ENCODE peak calls at places on chromosome 2, in eight cellular contexts. V, G, D, K, F, T, O and B are unnamed samples.

GRCh38 chr2:193824474-193824873 is 1629.7 kb upstream of the TMEFF2 start:
- DNase-seq in G (no peak), V (no peak), O (peak; percentile 91), F (no peak), D (no peak), T (no peak), K (no peak), B (no peak)

GRCh38 chr2:84891355-84892010 is 10.6 kb upstream of the TRABD2A start:
- DNase-seq in G (no peak), T (peak; percentile 60), O (no peak), K (no peak), F (no peak), D (no peak), V (no peak), B (no peak)

GRCh38 chr2:54878182-54878581 is 154.7 kb downstream of the EML6 start:
- DNase-seq in T (no peak), V (no peak), G (no peak), O (no peak), F (no peak), K (no peak), D (no peak), B (no peak)

GRCh38 chr2:36965751-36966369 is 476 bp downstream of the STRN start:
- DNase-seq in O (peak; percentile 17), G (peak; percentile 32), D (peak; percentile 26), V (peak; percentile 51), F (no peak), K (peak; percentile 50), T (no peak), B (peak; percentile 12)

GRCh38 chr2:226611944-226612318 is 187.7 kb downstream of the IRS1 start:
- DNase-seq in G (no peak), T (no peak), K (no peak), V (no peak), O (peak; percentile 31), F (no peak), D (no peak), B (no peak)

GRCh38 chr2:236892721-236893120 is 193.0 kb upstream of the COPS8 start:
- DNase-seq in O (no peak), V (no peak), T (no peak), D (no peak), G (no peak), F (no peak), K (no peak), B (no peak)

GRCh38 chr2:114091010-114091409 is 201.1 kb downstream of the ACTR3 start:
- DNase-seq in O (no peak), V (no peak), G (no peak), F (no peak), K (no peak), T (no peak), D (no peak), B (no peak)

GRCh38 chr2:227186751-227187150 is 22.3 kb downstream of the COL4A3 start:
- DNase-seq in K (no peak), D (no peak), T (no peak), V (no peak), G (no peak), O (peak; percentile 30), F (no peak), B (no peak)

GRCh38 chr2:150214626-150215025 is 272.8 kb downstream of the RND3 start:
- DNase-seq in G (no peak), V (no peak), F (no peak), T (no peak), O (no peak), D (no peak), K (no peak), B (no peak)

GRCh38 chr2:31694444-31694843 is 113.7 kb upstream of the SRD5A2 start:
- DNase-seq in F (no peak), G (no peak), K (no peak), V (no peak), T (no peak), O (peak; percentile 29), D (no peak), B (no peak)

GRCh38 chr2:221753401-221753800 is 181.3 kb upstream of the EPHA4 start:
- DNase-seq in F (no peak), O (no peak), T (no peak), D (no peak), V (no peak), K (no peak), G (no peak), B (no peak)

GRCh38 chr2:239149501-239149900 is 251.3 kb downstream of the HDAC4 start:
- DNase-seq in K (no peak), F (peak; percentile 47), T (peak; percentile 48), G (no peak), D (no peak), O (no peak), V (no peak), B (peak; percentile 13)

GRCh38 chr2:231356474-231356849 is 39.0 kb upstream of the B3GNT7 start:
- DNase-seq in D (no peak), V (no peak), K (no peak), G (no peak), F (no peak), O (no peak), T (peak; percentile 72), B (no peak)

GRCh38 chr2:101400048-101400447 is 12.7 kb upstream of the CREG2 start:
- DNase-seq in F (no peak), G (no peak), O (no peak), K (no peak), D (no peak), V (no peak), T (no peak), B (no peak)

GRCh38 chr2:62197609-62198236 is 1.8 kb downstream of the B3GNT2 start:
- DNase-seq in D (peak; percentile 43), F (no peak), T (no peak), O (no peak), K (peak; percentile 60), V (no peak), G (no peak), B (no peak)

GRCh38 chr2:188527110-188527509 is 235.4 kb downstream of the GULP1 start:
- DNase-seq in V (no peak), D (no peak), O (peak; percentile 83), K (no peak), F (no peak), G (no peak), T (no peak), B (no peak)

GRCh38 chr2:159712929-159713575 is 746 bp downstream of the MARCHF7 start:
- DNase-seq in O (peak; percentile 26), T (no peak), F (no peak), G (no peak), D (no peak), K (no peak), V (no peak), B (no peak)

GRCh38 chr2:167940361-167940744 is 307.0 kb downstream of the STK39 start:
- DNase-seq in O (no peak), D (no peak), F (no peak), K (no peak), V (no peak), G (no peak), T (no peak), B (no peak)

GRCh38 chr2:48423376-48423775 is 106.6 kb upstream of the STON1 start:
- DNase-seq in O (peak; percentile 76), V (no peak), D (no peak), T (no peak), F (no peak), K (no peak), G (no peak), B (no peak)

DNA sequence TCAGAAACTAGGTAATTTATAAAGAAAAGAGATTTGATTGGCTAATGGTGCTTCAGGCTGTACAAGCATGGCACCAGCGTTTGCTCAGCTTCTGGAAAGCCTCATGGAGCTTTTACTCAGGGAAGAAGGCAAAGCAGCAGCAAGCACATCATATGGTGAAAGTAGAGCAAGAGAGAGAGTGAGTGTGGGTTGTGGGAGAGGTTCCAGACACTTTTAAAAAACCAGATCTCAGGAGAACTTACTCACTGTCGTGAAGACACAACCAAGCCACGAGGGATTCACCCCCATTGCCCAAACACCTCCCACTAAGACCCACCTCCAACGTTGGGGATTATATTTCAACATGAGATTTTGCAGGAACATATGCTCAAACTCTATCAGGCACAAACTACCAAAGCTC is 554.6 kb upstream of the TNP1 start:
- DNase-seq in K (no peak), G (no peak), O (no peak), F (no peak), T (no peak), V (no peak), D (no peak), B (no peak)
- TF ChIP-seq CTCF in K (no peak), G (no peak), O (no peak), F (no peak), T (no peak), V (no peak), D (no peak), B (no peak)

GRCh38 chr2:18740428-18740827 is 151.1 kb upstream of the NT5C1B start:
- DNase-seq in K (no peak), D (no peak), V (no peak), T (no peak), F (peak; percentile 59), O (peak; percentile 63), G (no peak), B (no peak)
- TF ChIP-seq CTCF in K (no peak), D (no peak), V (no peak), T (no peak), F (no peak), O (no peak), G (no peak), B (no peak)

GRCh38 chr2:146677280-146677679 is 1167.5 kb upstream of the ACVR2A start:
- DNase-seq in T (no peak), V (no peak), G (no peak), F (no peak), D (no peak), O (no peak), K (no peak), B (no peak)
- TF ChIP-seq CTCF in T (no peak), V (no peak), G (no peak), F (no peak), D (no peak), O (peak; percentile 34), K (no peak), B (no peak)

GRCh38 chr2:10901565-10901964 is 10.2 kb upstream of the KCNF1 start:
- DNase-seq in F (no peak), T (no peak), V (no peak), O (no peak), G (no peak), D (no peak), K (no peak), B (no peak)

GRCh38 chr2:10903861-10904210 is 7.9 kb upstream of the KCNF1 start:
- DNase-seq in G (no peak), O (no peak), F (no peak), V (no peak), K (no peak), T (no peak), D (no peak), B (no peak)

GRCh38 chr2:10897956-10898355 is 13.8 kb upstream of the KCNF1 start:
- DNase-seq in T (no peak), F (no peak), D (no peak), V (no peak), G (no peak), O (no peak), K (no peak), B (no peak)

GRCh38 chr2:10901160-10901559 is 10.6 kb upstream of the KCNF1 start:
- DNase-seq in K (no peak), G (peak; percentile 26), F (no peak), O (peak; percentile 54), D (no peak), T (no peak), V (no peak), B (no peak)

GRCh38 chr2:10900216-10901109 is 11.3 kb upstream of the KCNF1 start:
- DNase-seq in V (peak; percentile 51), D (no peak), T (no peak), O (no peak), F (no peak), K (no peak), G (no peak), B (no peak)
- TF ChIP-seq CTCF in V (peak; percentile 67), D (no peak), T (peak; percentile 23), O (peak; percentile 23), F (no peak), K (no peak), G (no peak), B (peak; percentile 15)